ENCODE peak calls at places on chromosomes 13 and 19, in seven cellular contexts. One of them, this sample, is unnamed.

GRCh38 chr19:31459430-31459829 is 110.2 kb upstream of the TSHZ3 start:
- DNase-seq in activated naive CD4-positive, alpha-beta T cell: no peak
- DNase-seq in left cardiac atrium: no peak
- DNase-seq in heart right ventricle: no peak
- DNase-seq in stimulated activated effector memory CD8-positive, alpha-beta T cell treated with anti-CD3 and anti-CD28 coated beads, Interleukin-12 subunit alpha, Interleukin-12 subunit beta, amount 100 ng/mL, for 72 hours: no peak
- DNase-seq in stomach: no peak
- DNase-seq in NCI-H1417 treated with DMSO at 0.1 percent for 48 hours: no peak
- DNase-seq in this sample: no peak

GRCh38 chr13:50529154-50529882 is 314.2 kb downstream of the DLEU7 start:
- DNase-seq in NCI-H1417 treated with DMSO at 0.1 percent for 48 hours: no peak
- DNase-seq in left cardiac atrium: peak; percentile 90
- DNase-seq in activated naive CD4-positive, alpha-beta T cell: no peak
- DNase-seq in heart right ventricle: peak; percentile 88
- DNase-seq in stomach: peak; percentile 87
- DNase-seq in stimulated activated effector memory CD8-positive, alpha-beta T cell treated with anti-CD3 and anti-CD28 coated beads, Interleukin-12 subunit alpha, Interleukin-12 subunit beta, amount 100 ng/mL, for 72 hours: no peak
- DNase-seq in this sample: no peak

GRCh38 chr13:30375436-30375835 is 46.9 kb upstream of the UBE2L5 start:
- DNase-seq in left cardiac atrium: no peak
- DNase-seq in NCI-H1417 treated with DMSO at 0.1 percent for 48 hours: no peak
- DNase-seq in stimulated activated effector memory CD8-positive, alpha-beta T cell treated with anti-CD3 and anti-CD28 coated beads, Interleukin-12 subunit alpha, Interleukin-12 subunit beta, amount 100 ng/mL, for 72 hours: no peak
- DNase-seq in activated naive CD4-positive, alpha-beta T cell: no peak
- DNase-seq in heart right ventricle: no peak
- DNase-seq in stomach: no peak
- DNase-seq in this sample: no peak

GRCh38 chr19:45599286-45599685 is 2.7 kb downstream of the GPR4 start:
- DNase-seq in stomach: no peak
- DNase-seq in stimulated activated effector memory CD8-positive, alpha-beta T cell treated with anti-CD3 and anti-CD28 coated beads, Interleukin-12 subunit alpha, Interleukin-12 subunit beta, amount 100 ng/mL, for 72 hours: no peak
- DNase-seq in left cardiac atrium: no peak
- DNase-seq in heart right ventricle: no peak
- DNase-seq in activated naive CD4-positive, alpha-beta T cell: no peak
- DNase-seq in NCI-H1417 treated with DMSO at 0.1 percent for 48 hours: no peak
- DNase-seq in this sample: no peak

GRCh38 chr13:98207411-98207810 is 30.3 kb upstream of the RNF113B start:
- DNase-seq in NCI-H1417 treated with DMSO at 0.1 percent for 48 hours: no peak
- DNase-seq in left cardiac atrium: no peak
- DNase-seq in stomach: no peak
- DNase-seq in activated naive CD4-positive, alpha-beta T cell: no peak
- DNase-seq in heart right ventricle: no peak
- DNase-seq in stimulated activated effector memory CD8-positive, alpha-beta T cell treated with anti-CD3 and anti-CD28 coated beads, Interleukin-12 subunit alpha, Interleukin-12 subunit beta, amount 100 ng/mL, for 72 hours: no peak
- DNase-seq in this sample: no peak

GRCh38 chr13:29507356-29507755 is 88.1 kb downstream of the SLC7A1 start:
- DNase-seq in stimulated activated effector memory CD8-positive, alpha-beta T cell treated with anti-CD3 and anti-CD28 coated beads, Interleukin-12 subunit alpha, Interleukin-12 subunit beta, amount 100 ng/mL, for 72 hours: no peak
- DNase-seq in stomach: no peak
- DNase-seq in activated naive CD4-positive, alpha-beta T cell: no peak
- DNase-seq in heart right ventricle: no peak
- DNase-seq in left cardiac atrium: no peak
- DNase-seq in NCI-H1417 treated with DMSO at 0.1 percent for 48 hours: no peak
- DNase-seq in this sample: no peak

GRCh38 chr13:48402325-48402962 is 10.5 kb downstream of the LPAR6 start:
- DNase-seq in stomach: no peak
- DNase-seq in left cardiac atrium: no peak
- DNase-seq in NCI-H1417 treated with DMSO at 0.1 percent for 48 hours: no peak
- DNase-seq in heart right ventricle: no peak
- DNase-seq in stimulated activated effector memory CD8-positive, alpha-beta T cell treated with anti-CD3 and anti-CD28 coated beads, Interleukin-12 subunit alpha, Interleukin-12 subunit beta, amount 100 ng/mL, for 72 hours: peak; percentile 62
- DNase-seq in activated naive CD4-positive, alpha-beta T cell: no peak
- DNase-seq in this sample: no peak

GRCh38 chr19:45419396-45419795 is 4.3 kb downstream of the ERCC1 start:
- DNase-seq in activated naive CD4-positive, alpha-beta T cell: no peak
- DNase-seq in heart right ventricle: no peak
- DNase-seq in left cardiac atrium: no peak
- DNase-seq in NCI-H1417 treated with DMSO at 0.1 percent for 48 hours: no peak
- DNase-seq in stimulated activated effector memory CD8-positive, alpha-beta T cell treated with anti-CD3 and anti-CD28 coated beads, Interleukin-12 subunit alpha, Interleukin-12 subunit beta, amount 100 ng/mL, for 72 hours: no peak
- DNase-seq in stomach: no peak
- DNase-seq in this sample: no peak

GRCh38 chr19:43776285-43776684 is 4.5 kb downstream of the KCNN4 start:
- DNase-seq in stomach: no peak
- DNase-seq in heart right ventricle: no peak
- DNase-seq in activated naive CD4-positive, alpha-beta T cell: no peak
- DNase-seq in NCI-H1417 treated with DMSO at 0.1 percent for 48 hours: no peak
- DNase-seq in left cardiac atrium: no peak
- DNase-seq in stimulated activated effector memory CD8-positive, alpha-beta T cell treated with anti-CD3 and anti-CD28 coated beads, Interleukin-12 subunit alpha, Interleukin-12 subunit beta, amount 100 ng/mL, for 72 hours: no peak
- DNase-seq in this sample: no peak

GRCh38 chr13:111573362-111573761 is 252.9 kb downstream of the TEX29 start:
- DNase-seq in stomach: no peak
- DNase-seq in stimulated activated effector memory CD8-positive, alpha-beta T cell treated with anti-CD3 and anti-CD28 coated beads, Interleukin-12 subunit alpha, Interleukin-12 subunit beta, amount 100 ng/mL, for 72 hours: no peak
- DNase-seq in activated naive CD4-positive, alpha-beta T cell: no peak
- DNase-seq in left cardiac atrium: no peak
- DNase-seq in heart right ventricle: no peak
- DNase-seq in NCI-H1417 treated with DMSO at 0.1 percent for 48 hours: no peak
- DNase-seq in this sample: no peak

GRCh38 chr13:21133077-21133476 is 43.3 kb downstream of the SKA3 start:
- DNase-seq in left cardiac atrium: no peak
- DNase-seq in stimulated activated effector memory CD8-positive, alpha-beta T cell treated with anti-CD3 and anti-CD28 coated beads, Interleukin-12 subunit alpha, Interleukin-12 subunit beta, amount 100 ng/mL, for 72 hours: no peak
- DNase-seq in stomach: no peak
- DNase-seq in NCI-H1417 treated with DMSO at 0.1 percent for 48 hours: no peak
- DNase-seq in activated naive CD4-positive, alpha-beta T cell: no peak
- DNase-seq in heart right ventricle: no peak
- DNase-seq in this sample: no peak

GRCh38 chr19:33291623-33292534 is 10.5 kb downstream of the CEBPA start:
- DNase-seq in stomach: no peak
- DNase-seq in left cardiac atrium: no peak
- DNase-seq in activated naive CD4-positive, alpha-beta T cell: no peak
- DNase-seq in NCI-H1417 treated with DMSO at 0.1 percent for 48 hours: no peak
- DNase-seq in stimulated activated effector memory CD8-positive, alpha-beta T cell treated with anti-CD3 and anti-CD28 coated beads, Interleukin-12 subunit alpha, Interleukin-12 subunit beta, amount 100 ng/mL, for 72 hours: no peak
- DNase-seq in heart right ventricle: no peak
- DNase-seq in this sample: no peak

GRCh38 chr19:19539738-19540703 is 2.0 kb downstream of the CILP2 start:
- DNase-seq in NCI-H1417 treated with DMSO at 0.1 percent for 48 hours: no peak
- DNase-seq in left cardiac atrium: peak; percentile 76
- DNase-seq in stimulated activated effector memory CD8-positive, alpha-beta T cell treated with anti-CD3 and anti-CD28 coated beads, Interleukin-12 subunit alpha, Interleukin-12 subunit beta, amount 100 ng/mL, for 72 hours: no peak
- DNase-seq in heart right ventricle: peak; percentile 73
- DNase-seq in stomach: peak; percentile 69
- DNase-seq in activated naive CD4-positive, alpha-beta T cell: peak; percentile 22
- DNase-seq in this sample: peak; percentile 45

GRCh38 chr13:25180450-25180794 is 8.3 kb upstream of the AMER2 start:
- DNase-seq in stomach: no peak
- DNase-seq in NCI-H1417 treated with DMSO at 0.1 percent for 48 hours: no peak
- DNase-seq in activated naive CD4-positive, alpha-beta T cell: no peak
- DNase-seq in left cardiac atrium: no peak
- DNase-seq in heart right ventricle: no peak
- DNase-seq in stimulated activated effector memory CD8-positive, alpha-beta T cell treated with anti-CD3 and anti-CD28 coated beads, Interleukin-12 subunit alpha, Interleukin-12 subunit beta, amount 100 ng/mL, for 72 hours: no peak
- DNase-seq in this sample: no peak

GRCh38 chr13:92838786-92839185 is 387.8 kb upstream of the GPC6 start:
- DNase-seq in stimulated activated effector memory CD8-positive, alpha-beta T cell treated with anti-CD3 and anti-CD28 coated beads, Interleukin-12 subunit alpha, Interleukin-12 subunit beta, amount 100 ng/mL, for 72 hours: no peak
- DNase-seq in left cardiac atrium: no peak
- DNase-seq in NCI-H1417 treated with DMSO at 0.1 percent for 48 hours: no peak
- DNase-seq in heart right ventricle: no peak
- DNase-seq in activated naive CD4-positive, alpha-beta T cell: no peak
- DNase-seq in stomach: no peak
- DNase-seq in this sample: no peak

GRCh38 chr13:113845055-113845454 is 18.8 kb downstream of the GAS6 start:
- DNase-seq in NCI-H1417 treated with DMSO at 0.1 percent for 48 hours: no peak
- DNase-seq in stimulated activated effector memory CD8-positive, alpha-beta T cell treated with anti-CD3 and anti-CD28 coated beads, Interleukin-12 subunit alpha, Interleukin-12 subunit beta, amount 100 ng/mL, for 72 hours: no peak
- DNase-seq in heart right ventricle: no peak
- DNase-seq in activated naive CD4-positive, alpha-beta T cell: no peak
- DNase-seq in left cardiac atrium: no peak
- DNase-seq in stomach: no peak
- DNase-seq in this sample: no peak

GRCh38 chr19:619286-620002 is 13.9 kb downstream of the POLRMT start:
- DNase-seq in activated naive CD4-positive, alpha-beta T cell: no peak
- DNase-seq in stimulated activated effector memory CD8-positive, alpha-beta T cell treated with anti-CD3 and anti-CD28 coated beads, Interleukin-12 subunit alpha, Interleukin-12 subunit beta, amount 100 ng/mL, for 72 hours: no peak
- DNase-seq in NCI-H1417 treated with DMSO at 0.1 percent for 48 hours: no peak
- DNase-seq in left cardiac atrium: no peak
- DNase-seq in stomach: no peak
- DNase-seq in heart right ventricle: no peak
- DNase-seq in this sample: no peak

GRCh38 chr13:42041017-42041683 is 7.3 kb upstream of the DGKH start:
- DNase-seq in left cardiac atrium: peak; percentile 57
- DNase-seq in stomach: peak; percentile 60
- DNase-seq in NCI-H1417 treated with DMSO at 0.1 percent for 48 hours: no peak
- DNase-seq in heart right ventricle: peak; percentile 63
- DNase-seq in activated naive CD4-positive, alpha-beta T cell: no peak
- DNase-seq in stimulated activated effector memory CD8-positive, alpha-beta T cell treated with anti-CD3 and anti-CD28 coated beads, Interleukin-12 subunit alpha, Interleukin-12 subunit beta, amount 100 ng/mL, for 72 hours: peak; percentile 73
- DNase-seq in this sample: peak; percentile 33

GRCh38 chr13:106354961-106355360 is 180.5 kb downstream of the EFNB2 start:
- DNase-seq in stimulated activated effector memory CD8-positive, alpha-beta T cell treated with anti-CD3 and anti-CD28 coated beads, Interleukin-12 subunit alpha, Interleukin-12 subunit beta, amount 100 ng/mL, for 72 hours: no peak
- DNase-seq in activated naive CD4-positive, alpha-beta T cell: no peak
- DNase-seq in heart right ventricle: no peak
- DNase-seq in NCI-H1417 treated with DMSO at 0.1 percent for 48 hours: peak; percentile 64
- DNase-seq in stomach: no peak
- DNase-seq in left cardiac atrium: no peak
- DNase-seq in this sample: no peak

GRCh38 chr13:50911051-50911690 is 1.6 kb downstream of the RNASEH2B start:
- DNase-seq in left cardiac atrium: no peak
- DNase-seq in activated naive CD4-positive, alpha-beta T cell: no peak
- DNase-seq in heart right ventricle: no peak
- DNase-seq in stimulated activated effector memory CD8-positive, alpha-beta T cell treated with anti-CD3 and anti-CD28 coated beads, Interleukin-12 subunit alpha, Interleukin-12 subunit beta, amount 100 ng/mL, for 72 hours: no peak
- DNase-seq in NCI-H1417 treated with DMSO at 0.1 percent for 48 hours: no peak
- DNase-seq in stomach: no peak
- DNase-seq in this sample: no peak

GRCh38 chr13:24348797-24349515 is 39.6 kb downstream of the C1QTNF9 start:
- DNase-seq in activated naive CD4-positive, alpha-beta T cell: no peak
- DNase-seq in stomach: peak; percentile 90
- DNase-seq in left cardiac atrium: no peak
- DNase-seq in NCI-H1417 treated with DMSO at 0.1 percent for 48 hours: no peak
- DNase-seq in stimulated activated effector memory CD8-positive, alpha-beta T cell treated with anti-CD3 and anti-CD28 coated beads, Interleukin-12 subunit alpha, Interleukin-12 subunit beta, amount 100 ng/mL, for 72 hours: no peak
- DNase-seq in heart right ventricle: no peak
- DNase-seq in this sample: no peak

GRCh38 chr19:29482855-29483640 is 42.7 kb upstream of the VSTM2B start:
- DNase-seq in NCI-H1417 treated with DMSO at 0.1 percent for 48 hours: no peak
- DNase-seq in activated naive CD4-positive, alpha-beta T cell: no peak
- DNase-seq in stomach: no peak
- DNase-seq in left cardiac atrium: no peak
- DNase-seq in stimulated activated effector memory CD8-positive, alpha-beta T cell treated with anti-CD3 and anti-CD28 coated beads, Interleukin-12 subunit alpha, Interleukin-12 subunit beta, amount 100 ng/mL, for 72 hours: peak; percentile 13
- DNase-seq in heart right ventricle: no peak
- DNase-seq in this sample: no peak

This sample was measured in T-cell.